ENCODE peak calls at places on chromosomes 12 and 14, in five cellular contexts. G is PC-9, N is pancreas, K is caudate nucleus, T is stomach. I is an unnamed sample.

GRCh38 chr14:105690671-105691070 is 164.3 kb downstream of the TMEM121 start:
- DNase-seq in G (no peak), N (no peak), K (no peak), T (no peak), I (no peak)

GRCh38 chr12:79634957-79635471 is 55.8 kb downstream of the PAWR start:
- DNase-seq in K (no peak), N (no peak), G (peak), T (no peak), I (no peak)

GRCh38 chr12:12224240-12224940 is 42.5 kb downstream of the LRP6 start:
- DNase-seq in T (no peak), G (no peak), N (no peak), K (no peak), I (no peak)

GRCh38 chr14:74834682-74835392 is 41.1 kb downstream of the PROX2 start:
- DNase-seq in N (no peak), G (no peak), T (no peak), K (no peak), I (no peak)

GRCh38 chr14:93902619-93903307 is 24.4 kb upstream of the FAM181A start:
- DNase-seq in T (peak), N (peak), K (no peak), G (no peak), I (no peak)

GRCh38 chr12:50200507-50201273 is 33.5 kb upstream of the CERS5 start:
- DNase-seq in K (no peak), N (no peak), G (peak), T (no peak), I (no peak)

GRCh38 chr12:57765003-57765697 is 1.7 kb downstream of the CYP27B1 start:
- DNase-seq in T (peak), K (no peak), G (no peak), N (peak), I (no peak)

GRCh38 chr14:68806526-68807147 is 13.8 kb upstream of the ZFP36L1 start:
- DNase-seq in K (no peak), N (no peak), G (no peak), T (peak), I (no peak)

GRCh38 chr14:59451849-59452248 is 13.3 kb downstream of the GPR135 start:
- DNase-seq in T (no peak), N (no peak), K (no peak), G (no peak), I (no peak)

GRCh38 chr14:68780358-68781160 is 12.3 kb downstream of the ZFP36L1 start:
- DNase-seq in G (no peak), K (no peak), N (no peak), T (peak), I (peak)

GRCh38 chr12:131452444-131452860 is 258.4 kb upstream of the SFSWAP start:
- DNase-seq in G (no peak), K (no peak), T (peak), N (no peak), I (no peak)

GRCh38 chr14:88746042-88746441 is 46.7 kb downstream of the EML5 start:
- DNase-seq in T (no peak), G (no peak), N (no peak), K (no peak), I (no peak)

GRCh38 chr12:27751386-27752047 is 28.5 kb upstream of the KLHL42 start:
- DNase-seq in K (no peak), G (no peak), N (peak), T (peak), I (no peak)

GRCh38 chr12:42741771-42742510 is 152.4 kb upstream of the PRICKLE1 start:
- DNase-seq in G (no peak), N (no peak), T (no peak), K (no peak), I (no peak)

GRCh38 chr12:15038137-15038536 is 65.3 kb downstream of the PDE6H start:
- DNase-seq in K (no peak), T (no peak), N (no peak), G (no peak), I (no peak)

GRCh38 chr12:113040722-113041168 is 15.8 kb upstream of the DTX1 start:
- DNase-seq in T (peak), K (no peak), G (peak), N (no peak), I (no peak)

GRCh38 chr12:65334534-65334933 is 56.1 kb downstream of the MSRB3 start:
- DNase-seq in K (no peak), N (no peak), T (no peak), G (no peak), I (no peak)

GRCh38 chr14:96059519-96060135 is 20.5 kb downstream of the C14orf132 start:
- DNase-seq in N (peak), G (no peak), K (no peak), T (no peak), I (peak)

GRCh38 chr12:116426391-116427136 is 132.6 kb upstream of the MAP1LC3B2 start:
- DNase-seq in G (peak), T (no peak), N (no peak), K (no peak), I (peak)

GRCh38 chr12:130761537-130762318 is 45.6 kb upstream of the RIMBP2 start:
- DNase-seq in G (no peak), T (no peak), K (no peak), N (no peak), I (peak)

GRCh38 chr12:89247541-89247942 is 104.8 kb downstream of the DUSP6 start:
- DNase-seq in K (no peak), G (no peak), T (no peak), N (no peak), I (no peak)

GRCh38 chr12:82883396-82884360 is 197.0 kb downstream of the TMTC2 start:
- DNase-seq in K (no peak), T (no peak), N (no peak), G (no peak), I (no peak)

GRCh38 chr12:54605138-54605970 is 16.9 kb upstream of the PPP1R1A start:
- DNase-seq in N (no peak), G (no peak), T (no peak), K (no peak), I (no peak)

GRCh38 chr12:43066471-43066870 is 476.9 kb upstream of the PRICKLE1 start:
- DNase-seq in G (no peak), N (no peak), T (no peak), K (no peak), I (no peak)

GRCh38 chr14:53954551-53955233 is 1.9 kb downstream of the BMP4 start:
- DNase-seq in T (no peak), K (no peak), N (peak), G (no peak), I (peak)

DNA sequence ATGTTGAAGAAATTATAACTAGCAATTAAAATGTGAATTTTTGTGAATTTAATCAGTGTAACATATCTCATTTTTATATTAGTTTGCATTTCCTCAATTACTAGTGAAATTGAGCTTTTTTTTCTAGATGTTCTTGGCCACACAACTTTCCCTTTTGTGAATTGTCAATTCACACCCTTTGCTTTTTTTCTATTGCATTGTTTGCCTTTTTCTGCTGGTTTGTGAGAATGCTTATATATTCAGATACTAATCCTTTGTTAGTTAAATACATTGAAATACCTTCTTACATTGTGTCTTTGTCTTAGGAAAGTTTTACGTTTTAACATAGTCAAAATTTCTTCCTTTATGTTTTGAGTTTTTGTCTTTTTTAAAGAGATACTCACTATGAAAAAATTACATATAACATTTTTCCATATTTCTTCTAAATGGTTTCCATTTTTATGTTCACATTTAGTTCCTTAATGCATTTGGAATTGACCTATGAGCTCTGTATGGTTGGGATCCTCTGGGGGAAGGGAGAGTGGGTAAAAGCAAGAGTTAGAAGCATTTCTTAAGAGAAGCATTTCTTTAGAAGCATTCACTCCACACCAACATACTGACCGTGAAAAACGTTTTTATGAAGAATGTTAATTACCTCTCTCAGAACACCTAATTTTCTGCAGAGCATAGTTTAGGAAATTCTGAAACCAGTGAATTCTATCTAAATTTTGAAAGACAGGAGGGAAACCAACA is 126.0 kb downstream of the CAPZA3 start:
- DNase-seq in K (no peak), N (no peak), G (no peak), T (no peak), I (no peak)
- H3K27ac ChIP-seq in K (no peak), N (no peak), G (no peak), T (no peak), I (no peak)

GRCh38 chr12:45220961-45221360 is 5.1 kb downstream of the ANO6 start:
- DNase-seq in K (no peak), G (no peak), T (no peak), N (no peak), I (no peak)
- H3K27ac ChIP-seq in K (no peak), G (peak), T (no peak), N (no peak), I (no peak)

GRCh38 chr14:76514599-76514998 is 138.7 kb downstream of the ESRRB start:
- DNase-seq in T (no peak), N (no peak), K (no peak), G (no peak), I (no peak)

GRCh38 chr14:76518366-76518765 is 142.4 kb downstream of the ESRRB start:
- DNase-seq in G (no peak), T (no peak), K (no peak), N (no peak), I (no peak)

GRCh38 chr14:76516884-76517283 is 140.9 kb downstream of the ESRRB start:
- DNase-seq in G (no peak), K (no peak), T (no peak), N (no peak), I (no peak)
- H3K27ac ChIP-seq in G (no peak), K (no peak), T (no peak), N (no peak), I (no peak)

GRCh38 chr14:36315159-36315853 is 5.1 kb downstream of the MBIP start:
- DNase-seq in G (no peak), K (no peak), T (no peak), N (no peak), I (no peak)
- H3K27ac ChIP-seq in G (no peak), K (no peak), T (no peak), N (no peak), I (no peak)

DNA sequence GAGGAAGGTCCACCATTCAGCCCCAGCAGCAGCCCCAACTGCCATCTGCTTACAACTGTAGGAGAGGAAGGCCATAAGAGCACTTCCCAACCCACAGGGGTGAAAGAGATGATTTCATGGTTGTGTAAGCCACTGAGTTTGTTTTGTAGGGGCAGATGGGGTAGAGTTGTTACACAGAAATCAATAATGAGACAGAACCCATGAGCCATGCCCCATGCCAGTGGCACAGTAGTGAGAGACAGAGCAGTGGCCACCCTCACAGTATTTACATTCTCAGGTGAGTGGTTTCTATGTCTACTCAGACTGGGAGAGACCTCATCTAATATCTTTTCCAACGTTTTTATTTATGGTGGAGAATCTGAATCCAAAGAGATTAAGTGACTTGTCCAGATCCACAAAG is 68.6 kb downstream of the NUAK1 start:
- DNase-seq in N (no peak), K (no peak), G (no peak), T (no peak), I (no peak)
- H3K27ac ChIP-seq in N (no peak), K (no peak), G (no peak), T (no peak), I (no peak)

DNA sequence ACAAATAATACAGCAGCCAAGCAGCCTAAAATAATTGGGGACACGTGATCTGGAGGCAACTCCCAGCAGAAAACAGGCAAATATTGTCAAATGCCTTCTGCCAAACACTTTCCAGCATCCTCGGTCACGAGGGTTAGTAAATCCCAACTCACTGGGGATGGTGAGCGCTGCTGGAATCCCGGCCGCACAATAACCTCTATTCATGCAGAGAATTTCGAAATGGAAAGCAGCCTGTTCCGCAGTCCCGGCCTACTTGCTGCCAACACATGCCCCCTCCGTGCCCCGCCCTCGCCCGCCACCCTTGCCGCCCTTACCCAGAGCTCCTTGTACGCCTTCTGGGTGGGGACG is 62.2 kb downstream of the RFX4 start:
- DNase-seq in T (peak), K (peak), G (no peak), N (peak), I (no peak)
- H3K27ac ChIP-seq in T (no peak), K (peak), G (no peak), N (peak), I (no peak)

GRCh38 chr12:24027352-24027751 is 77.9 kb upstream of the SOX5 start:
- DNase-seq in N (no peak), G (no peak), T (no peak), K (no peak), I (no peak)
- H3K27ac ChIP-seq in N (no peak), G (no peak), T (no peak), K (no peak), I (no peak)

GRCh38 chr12:9113987-9114309 is 1.8 kb downstream of the A2M start:
- DNase-seq in G (no peak), N (no peak), K (no peak), T (no peak), I (no peak)

GRCh38 chr12:9118161-9118560 is 2.4 kb upstream of the A2M start:
- DNase-seq in T (no peak), K (no peak), N (no peak), G (no peak), I (no peak)

GRCh38 chr12:9114946-9115345 is 773 bp downstream of the A2M start:
- DNase-seq in N (no peak), G (no peak), K (no peak), T (no peak), I (no peak)

GRCh38 chr12:9113296-9113986 is 2.3 kb downstream of the A2M start:
- DNase-seq in G (no peak), T (no peak), K (no peak), N (no peak), I (no peak)

GRCh38 chr12:9115731-9116689 is at the start of gene A2M:
- DNase-seq in T (no peak), K (no peak), G (no peak), N (no peak), I (no peak)
- H3K27ac ChIP-seq in T (peak), K (peak), G (no peak), N (peak), I (peak)

GRCh38 chr12:6198556-6198955 is 1.6 kb upstream of the CD9 start:
- DNase-seq in N (no peak), K (no peak), T (no peak), G (no peak), I (no peak)
- H3K27ac ChIP-seq in N (no peak), K (no peak), T (peak), G (no peak), I (no peak)

DNA sequence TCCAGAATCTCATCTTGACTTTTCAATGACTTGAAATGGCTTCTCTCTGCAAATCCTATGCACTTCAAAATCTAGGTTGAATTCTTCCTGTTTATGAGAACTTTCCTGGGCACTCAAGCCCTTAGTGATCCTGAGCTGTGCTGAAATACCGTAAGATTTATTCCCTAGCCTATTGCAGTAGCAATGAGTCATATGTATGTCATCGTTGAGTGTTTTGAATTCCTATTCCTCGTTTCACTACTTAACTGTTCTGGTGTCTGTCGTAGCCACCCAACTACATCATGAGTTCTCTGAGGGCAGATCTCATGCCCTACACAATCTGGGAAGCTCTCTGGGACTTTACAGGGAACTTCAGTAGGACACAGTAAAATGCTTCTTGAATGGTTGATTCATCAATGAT is 190.8 kb upstream of the TMEM132C start:
- DNase-seq in K (no peak), N (no peak), T (no peak), G (no peak), I (no peak)
- H3K27ac ChIP-seq in K (no peak), N (no peak), T (no peak), G (no peak), I (no peak)